ENCODE peak calls at places on chromosomes 12 and 14, in eight cellular contexts. W is fibroblast of pulmonary artery, V is NCI-H446, S is tibial nerve, N is iPS DF 6.9, H is progenitor cell of endocrine pancreas, O is nucleus accumbens, M is right atrium auricular region. F is an unnamed sample.

GRCh38 chr14:39433452-39433813 is 1.2 kb upstream of the FBXO33 start:
- DNase-seq in H (no peak), M (no peak), S (no peak), N (no peak), W (no peak), O (no peak), V (no peak), F (no peak)

GRCh38 chr14:65840118-65840751 is 427.7 kb downstream of the FUT8 start:
- DNase-seq in M (no peak), N (no peak), S (no peak), H (no peak), W (no peak), O (no peak), V (peak; percentile 61), F (no peak)

GRCh38 chr12:116337312-116337711 is 59.8 kb upstream of the MED13L start:
- DNase-seq in W (no peak), M (no peak), H (no peak), S (no peak), O (no peak), N (no peak), V (no peak), F (no peak)

GRCh38 chr12:100360450-100360849 is 3.6 kb downstream of the SLC17A8 start:
- DNase-seq in W (no peak), M (no peak), H (no peak), V (no peak), S (no peak), N (no peak), O (no peak), F (no peak)

GRCh38 chr12:92055877-92056276 is 89.8 kb downstream of the BTG1 start:
- DNase-seq in H (no peak), M (no peak), W (no peak), O (no peak), S (no peak), N (no peak), V (no peak), F (no peak)

GRCh38 chr14:85731198-85731597 is 201.3 kb downstream of the FLRT2 start:
- DNase-seq in W (peak; percentile 62), H (no peak), S (peak; percentile 67), M (no peak), N (no peak), V (no peak), O (no peak), F (peak; percentile 41)

GRCh38 chr12:108793756-108794441 is 62.6 kb upstream of the CORO1C start:
- DNase-seq in H (no peak), V (peak; percentile 19), O (no peak), S (no peak), M (no peak), N (no peak), W (peak; percentile 31), F (no peak)

GRCh38 chr14:87334997-87335675 is 657.8 kb downstream of the GALC start:
- DNase-seq in M (no peak), H (no peak), N (no peak), O (no peak), V (no peak), S (no peak), W (no peak), F (no peak)

GRCh38 chr12:14262771-14263511 is 102.5 kb upstream of the ATF7IP start:
- DNase-seq in H (no peak), M (no peak), V (no peak), W (no peak), N (no peak), O (no peak), S (no peak), F (no peak)